ENCODE peak calls at places on chromosomes 2 and 18, in ten cellular contexts. One of them, this sample, is unnamed.

GRCh38 chr18:30971338-30971956 is 71.1 kb downstream of the DSC3 start:
- DNase-seq in ureter: no peak
- DNase-seq in fibroblast of lung: peak
- DNase-seq in fibroblast of the aortic adventitia: peak
- DNase-seq in stimulated activated CD4-positive, alpha-beta T cell treated with anti-CD3 and anti-CD28 coated beads, Interleukin-4, amount 100 ng/mL, for 48 hours: no peak
- DNase-seq in adrenal gland: no peak
- DNase-seq in T1000: no peak
- DNase-seq in NT2/D1: no peak
- DNase-seq in HFF-Myc: peak
- DNase-seq in AG04449: no peak
- DNase-seq in this sample: no peak

GRCh38 chr2:69601179-69601612 is 42.3 kb downstream of the AAK1 start:
- DNase-seq in ureter: no peak
- DNase-seq in fibroblast of lung: peak
- DNase-seq in fibroblast of the aortic adventitia: peak
- DNase-seq in stimulated activated CD4-positive, alpha-beta T cell treated with anti-CD3 and anti-CD28 coated beads, Interleukin-4, amount 100 ng/mL, for 48 hours: no peak
- DNase-seq in adrenal gland: no peak
- DNase-seq in T1000: peak
- DNase-seq in NT2/D1: no peak
- DNase-seq in HFF-Myc: no peak
- DNase-seq in AG04449: peak
- DNase-seq in this sample: no peak

GRCh38 chr2:80519699-80520291 is 215.2 kb upstream of the LRRTM1 start:
- DNase-seq in ureter: no peak
- DNase-seq in fibroblast of lung: no peak
- DNase-seq in fibroblast of the aortic adventitia: no peak
- DNase-seq in stimulated activated CD4-positive, alpha-beta T cell treated with anti-CD3 and anti-CD28 coated beads, Interleukin-4, amount 100 ng/mL, for 48 hours: no peak
- DNase-seq in adrenal gland: no peak
- DNase-seq in T1000: no peak
- DNase-seq in NT2/D1: no peak
- DNase-seq in HFF-Myc: no peak
- DNase-seq in AG04449: no peak
- DNase-seq in this sample: no peak

GRCh38 chr2:58865436-58865835 is 624.3 kb upstream of the FANCL start:
- DNase-seq in ureter: no peak
- DNase-seq in fibroblast of lung: no peak
- DNase-seq in fibroblast of the aortic adventitia: no peak
- DNase-seq in stimulated activated CD4-positive, alpha-beta T cell treated with anti-CD3 and anti-CD28 coated beads, Interleukin-4, amount 100 ng/mL, for 48 hours: no peak
- DNase-seq in adrenal gland: no peak
- DNase-seq in T1000: no peak
- DNase-seq in NT2/D1: no peak
- DNase-seq in HFF-Myc: no peak
- DNase-seq in AG04449: no peak
- DNase-seq in this sample: no peak

GRCh38 chr2:197215988-197216979 is 94.3 kb downstream of the ANKRD44 start:
- DNase-seq in ureter: no peak
- DNase-seq in fibroblast of lung: peak
- DNase-seq in fibroblast of the aortic adventitia: no peak
- DNase-seq in stimulated activated CD4-positive, alpha-beta T cell treated with anti-CD3 and anti-CD28 coated beads, Interleukin-4, amount 100 ng/mL, for 48 hours: no peak
- DNase-seq in adrenal gland: no peak
- DNase-seq in T1000: no peak
- DNase-seq in NT2/D1: no peak
- DNase-seq in HFF-Myc: no peak
- DNase-seq in AG04449: no peak
- DNase-seq in this sample: peak

GRCh38 chr2:66446178-66446860 is 11.4 kb downstream of the MEIS1 start:
- DNase-seq in ureter: no peak
- DNase-seq in fibroblast of lung: peak
- DNase-seq in fibroblast of the aortic adventitia: peak
- DNase-seq in stimulated activated CD4-positive, alpha-beta T cell treated with anti-CD3 and anti-CD28 coated beads, Interleukin-4, amount 100 ng/mL, for 48 hours: no peak
- DNase-seq in adrenal gland: peak
- DNase-seq in T1000: no peak
- DNase-seq in NT2/D1: no peak
- DNase-seq in HFF-Myc: no peak
- DNase-seq in AG04449: no peak
- DNase-seq in this sample: no peak

GRCh38 chr2:164896226-164896625 is 54.6 kb upstream of the COBLL1 start:
- DNase-seq in ureter: no peak
- DNase-seq in fibroblast of lung: peak
- DNase-seq in fibroblast of the aortic adventitia: peak
- DNase-seq in stimulated activated CD4-positive, alpha-beta T cell treated with anti-CD3 and anti-CD28 coated beads, Interleukin-4, amount 100 ng/mL, for 48 hours: no peak
- DNase-seq in adrenal gland: no peak
- DNase-seq in T1000: no peak
- DNase-seq in NT2/D1: no peak
- DNase-seq in HFF-Myc: no peak
- DNase-seq in AG04449: peak
- DNase-seq in this sample: no peak

GRCh38 chr18:58180738-58181353 is 136.8 kb downstream of the NEDD4L start:
- DNase-seq in ureter: no peak
- DNase-seq in fibroblast of lung: peak
- DNase-seq in fibroblast of the aortic adventitia: peak
- DNase-seq in stimulated activated CD4-positive, alpha-beta T cell treated with anti-CD3 and anti-CD28 coated beads, Interleukin-4, amount 100 ng/mL, for 48 hours: peak
- DNase-seq in adrenal gland: peak
- DNase-seq in T1000: peak
- DNase-seq in NT2/D1: no peak
- DNase-seq in HFF-Myc: no peak
- DNase-seq in AG04449: no peak
- DNase-seq in this sample: peak

GRCh38 chr2:135055182-135055786 is 3.2 kb downstream of the RAB3GAP1 start:
- DNase-seq in ureter: no peak
- DNase-seq in fibroblast of lung: peak
- DNase-seq in fibroblast of the aortic adventitia: peak
- DNase-seq in stimulated activated CD4-positive, alpha-beta T cell treated with anti-CD3 and anti-CD28 coated beads, Interleukin-4, amount 100 ng/mL, for 48 hours: no peak
- DNase-seq in adrenal gland: no peak
- DNase-seq in T1000: no peak
- DNase-seq in NT2/D1: no peak
- DNase-seq in HFF-Myc: no peak
- DNase-seq in AG04449: no peak
- DNase-seq in this sample: no peak

GRCh38 chr18:45528712-45529336 is 86.5 kb upstream of the SLC14A2 start:
- DNase-seq in ureter: no peak
- DNase-seq in fibroblast of lung: peak
- DNase-seq in fibroblast of the aortic adventitia: no peak
- DNase-seq in stimulated activated CD4-positive, alpha-beta T cell treated with anti-CD3 and anti-CD28 coated beads, Interleukin-4, amount 100 ng/mL, for 48 hours: no peak
- DNase-seq in adrenal gland: no peak
- DNase-seq in T1000: no peak
- DNase-seq in NT2/D1: no peak
- DNase-seq in HFF-Myc: no peak
- DNase-seq in AG04449: no peak
- DNase-seq in this sample: no peak

GRCh38 chr2:85858841-85859240 is 29.9 kb downstream of the ST3GAL5 start:
- DNase-seq in ureter: peak
- DNase-seq in fibroblast of lung: no peak
- DNase-seq in fibroblast of the aortic adventitia: no peak
- DNase-seq in stimulated activated CD4-positive, alpha-beta T cell treated with anti-CD3 and anti-CD28 coated beads, Interleukin-4, amount 100 ng/mL, for 48 hours: no peak
- DNase-seq in adrenal gland: peak
- DNase-seq in T1000: no peak
- DNase-seq in NT2/D1: no peak
- DNase-seq in HFF-Myc: no peak
- DNase-seq in AG04449: no peak
- DNase-seq in this sample: no peak

GRCh38 chr18:44805176-44805575 is 124.5 kb downstream of the SETBP1 start:
- DNase-seq in ureter: no peak
- DNase-seq in fibroblast of lung: no peak
- DNase-seq in fibroblast of the aortic adventitia: no peak
- DNase-seq in stimulated activated CD4-positive, alpha-beta T cell treated with anti-CD3 and anti-CD28 coated beads, Interleukin-4, amount 100 ng/mL, for 48 hours: no peak
- DNase-seq in adrenal gland: no peak
- DNase-seq in T1000: no peak
- DNase-seq in NT2/D1: no peak
- DNase-seq in HFF-Myc: no peak
- DNase-seq in AG04449: no peak
- DNase-seq in this sample: no peak

GRCh38 chr18:58576641-58577251 is 52.1 kb downstream of the ALPK2 start:
- DNase-seq in ureter: no peak
- DNase-seq in fibroblast of lung: peak
- DNase-seq in fibroblast of the aortic adventitia: no peak
- DNase-seq in stimulated activated CD4-positive, alpha-beta T cell treated with anti-CD3 and anti-CD28 coated beads, Interleukin-4, amount 100 ng/mL, for 48 hours: no peak
- DNase-seq in adrenal gland: no peak
- DNase-seq in T1000: no peak
- DNase-seq in NT2/D1: no peak
- DNase-seq in HFF-Myc: no peak
- DNase-seq in AG04449: no peak
- DNase-seq in this sample: no peak

GRCh38 chr2:39379643-39380524 is 57.2 kb downstream of the MAP4K3 start:
- DNase-seq in ureter: no peak
- DNase-seq in fibroblast of lung: peak
- DNase-seq in fibroblast of the aortic adventitia: peak
- DNase-seq in stimulated activated CD4-positive, alpha-beta T cell treated with anti-CD3 and anti-CD28 coated beads, Interleukin-4, amount 100 ng/mL, for 48 hours: no peak
- DNase-seq in adrenal gland: no peak
- DNase-seq in T1000: no peak
- DNase-seq in NT2/D1: no peak
- DNase-seq in HFF-Myc: peak
- DNase-seq in AG04449: peak
- DNase-seq in this sample: no peak

GRCh38 chr2:120480903-120481445 is 135.0 kb downstream of the INHBB start:
- DNase-seq in ureter: no peak
- DNase-seq in fibroblast of lung: no peak
- DNase-seq in fibroblast of the aortic adventitia: no peak
- DNase-seq in stimulated activated CD4-positive, alpha-beta T cell treated with anti-CD3 and anti-CD28 coated beads, Interleukin-4, amount 100 ng/mL, for 48 hours: no peak
- DNase-seq in adrenal gland: no peak
- DNase-seq in T1000: no peak
- DNase-seq in NT2/D1: no peak
- DNase-seq in HFF-Myc: no peak
- DNase-seq in AG04449: no peak
- DNase-seq in this sample: no peak

GRCh38 chr2:119436993-119437772 is 5.5 kb downstream of the TMEM37 start:
- DNase-seq in ureter: no peak
- DNase-seq in fibroblast of lung: no peak
- DNase-seq in fibroblast of the aortic adventitia: no peak
- DNase-seq in stimulated activated CD4-positive, alpha-beta T cell treated with anti-CD3 and anti-CD28 coated beads, Interleukin-4, amount 100 ng/mL, for 48 hours: no peak
- DNase-seq in adrenal gland: no peak
- DNase-seq in T1000: no peak
- DNase-seq in NT2/D1: no peak
- DNase-seq in HFF-Myc: no peak
- DNase-seq in AG04449: no peak
- DNase-seq in this sample: no peak

GRCh38 chr2:62055724-62056336 is 140.1 kb upstream of the B3GNT2 start:
- DNase-seq in ureter: no peak
- DNase-seq in fibroblast of lung: no peak
- DNase-seq in fibroblast of the aortic adventitia: no peak
- DNase-seq in stimulated activated CD4-positive, alpha-beta T cell treated with anti-CD3 and anti-CD28 coated beads, Interleukin-4, amount 100 ng/mL, for 48 hours: no peak
- DNase-seq in adrenal gland: no peak
- DNase-seq in T1000: no peak
- DNase-seq in NT2/D1: no peak
- DNase-seq in HFF-Myc: no peak
- DNase-seq in AG04449: no peak
- DNase-seq in this sample: no peak

GRCh38 chr2:215140166-215140707 is 1.8 kb upstream of the ABCA12 start:
- DNase-seq in ureter: no peak
- DNase-seq in fibroblast of lung: no peak
- DNase-seq in fibroblast of the aortic adventitia: no peak
- DNase-seq in stimulated activated CD4-positive, alpha-beta T cell treated with anti-CD3 and anti-CD28 coated beads, Interleukin-4, amount 100 ng/mL, for 48 hours: no peak
- DNase-seq in adrenal gland: no peak
- DNase-seq in T1000: no peak
- DNase-seq in NT2/D1: no peak
- DNase-seq in HFF-Myc: no peak
- DNase-seq in AG04449: no peak
- DNase-seq in this sample: no peak

GRCh38 chr2:239222346-239223028 is 178.3 kb downstream of the HDAC4 start:
- DNase-seq in ureter: no peak
- DNase-seq in fibroblast of lung: peak
- DNase-seq in fibroblast of the aortic adventitia: peak
- DNase-seq in stimulated activated CD4-positive, alpha-beta T cell treated with anti-CD3 and anti-CD28 coated beads, Interleukin-4, amount 100 ng/mL, for 48 hours: no peak
- DNase-seq in adrenal gland: peak
- DNase-seq in T1000: no peak
- DNase-seq in NT2/D1: no peak
- DNase-seq in HFF-Myc: no peak
- DNase-seq in AG04449: peak
- DNase-seq in this sample: no peak

GRCh38 chr18:41665210-41665609 is 289.8 kb upstream of the PIK3C3 start:
- DNase-seq in ureter: no peak
- DNase-seq in fibroblast of lung: no peak
- DNase-seq in fibroblast of the aortic adventitia: no peak
- DNase-seq in stimulated activated CD4-positive, alpha-beta T cell treated with anti-CD3 and anti-CD28 coated beads, Interleukin-4, amount 100 ng/mL, for 48 hours: no peak
- DNase-seq in adrenal gland: no peak
- DNase-seq in T1000: no peak
- DNase-seq in NT2/D1: no peak
- DNase-seq in HFF-Myc: no peak
- DNase-seq in AG04449: no peak
- DNase-seq in this sample: no peak

GRCh38 chr2:204670124-204670523 is 124.8 kb downstream of the PARD3B start:
- DNase-seq in ureter: no peak
- DNase-seq in fibroblast of lung: peak
- DNase-seq in fibroblast of the aortic adventitia: no peak
- DNase-seq in stimulated activated CD4-positive, alpha-beta T cell treated with anti-CD3 and anti-CD28 coated beads, Interleukin-4, amount 100 ng/mL, for 48 hours: no peak
- DNase-seq in adrenal gland: no peak
- DNase-seq in T1000: no peak
- DNase-seq in NT2/D1: no peak
- DNase-seq in HFF-Myc: no peak
- DNase-seq in AG04449: no peak
- DNase-seq in this sample: no peak